ENCODE peak calls at places on chromosome 22, in five cellular contexts. U, H, D, Z and C are unnamed samples.
A peak's percentile ranks its signal among the peaks of the same experiment; 100 is the strongest.

GRCh38 chr22:26592368-26593015 is 2.6 kb upstream of the TPST2 start:
- DNase-seq in U (no peak), H (no peak), D (no peak), Z (no peak), C (no peak)

GRCh38 chr22:27512283-27512761 is 289.2 kb downstream of the MN1 start:
- DNase-seq in U (no peak), H (peak; percentile 95), D (peak; percentile 83), Z (peak; percentile 74), C (no peak)

GRCh38 chr22:27637604-27638003 is 164.0 kb downstream of the MN1 start:
- DNase-seq in U (no peak), H (peak; percentile 58), D (no peak), Z (no peak), C (no peak)

GRCh38 chr22:49155809-49156580 is 671.7 kb downstream of the BRD1 start:
- DNase-seq in U (no peak), H (no peak), D (no peak), Z (no peak), C (no peak)

GRCh38 chr22:17460895-17461294 is 91.6 kb downstream of the CECR2 start:
- DNase-seq in U (no peak), H (no peak), D (no peak), Z (no peak), C (no peak)

GRCh38 chr22:22835892-22836291 is 51.7 kb upstream of the IGLL5 start:
- DNase-seq in U (no peak), H (no peak), D (no peak), Z (no peak), C (no peak)

GRCh38 chr22:19550382-19550781 is 26.2 kb upstream of the CLDN5 start:
- DNase-seq in U (no peak), H (no peak), D (no peak), Z (no peak), C (no peak)

GRCh38 chr22:40347300-40347699 is 1.0 kb downstream of the ADSL start:
- DNase-seq in U (no peak), H (no peak), D (no peak), Z (no peak), C (no peak)

GRCh38 chr22:22887621-22888503 is at the start of gene IGLL5:
- DNase-seq in U (no peak), H (no peak), D (no peak), Z (no peak), C (no peak)

GRCh38 chr22:45413368-45414211 is at the start of the genes RIBC2 and SMC1B:
- DNase-seq in U (peak; percentile 68), H (peak; percentile 97), D (no peak), Z (peak; percentile 91), C (peak; percentile 26)

GRCh38 chr22:32926600-32926999 is 125.1 kb downstream of the TIMP3 start:
- DNase-seq in U (no peak), H (peak; percentile 55), D (peak; percentile 6), Z (no peak), C (no peak)

GRCh38 chr22:38467438-38467903 is 425 bp upstream of the KDELR3 start:
- DNase-seq in U (no peak), H (peak; percentile 55), D (no peak), Z (peak; percentile 62), C (no peak)

GRCh38 chr22:20435436-20436308 is 2.0 kb downstream of the SCARF2 start:
- DNase-seq in U (no peak), H (no peak), D (no peak), Z (peak; percentile 60), C (no peak)

GRCh38 chr22:49107961-49108530 is 719.6 kb downstream of the BRD1 start:
- DNase-seq in U (no peak), H (no peak), D (no peak), Z (no peak), C (no peak)